ENCODE peak calls at places on chromosome 11, in seven cellular contexts. One of them, this sample, is unnamed.

GRCh38 chr11:134466035-134466908 is 54.2 kb upstream of the B3GAT1 start:
- DNase-seq in MCF 10A: no peak
- DNase-seq in NCI-H1092 treated with DMSO at 0.1 percent for 48 hours: no peak
- DNase-seq in T follicular helper cell: no peak
- DNase-seq in CD4-positive, CD25-positive, alpha-beta regulatory T cell: no peak
- DNase-seq in activated T-cell treated with anti-CD3 and anti-CD28 coated beads, Interleukin-2, amount 50 U/mL, for 72 hours: no peak
- DNase-seq in amniotic epithelial cell: no peak
- DNase-seq in this sample: no peak

GRCh38 chr11:80349986-80350385 is 909.2 kb upstream of the TENM4 start:
- DNase-seq in activated T-cell treated with anti-CD3 and anti-CD28 coated beads, Interleukin-2, amount 50 U/mL, for 72 hours: no peak
- DNase-seq in CD4-positive, CD25-positive, alpha-beta regulatory T cell: no peak
- DNase-seq in T follicular helper cell: no peak
- DNase-seq in amniotic epithelial cell: no peak
- DNase-seq in MCF 10A: no peak
- DNase-seq in NCI-H1092 treated with DMSO at 0.1 percent for 48 hours: no peak
- DNase-seq in this sample: no peak

GRCh38 chr11:36509265-36509664 is 807 bp downstream of the TRAF6 start:
- DNase-seq in activated T-cell treated with anti-CD3 and anti-CD28 coated beads, Interleukin-2, amount 50 U/mL, for 72 hours: peak
- DNase-seq in CD4-positive, CD25-positive, alpha-beta regulatory T cell: peak
- DNase-seq in T follicular helper cell: no peak
- DNase-seq in amniotic epithelial cell: no peak
- DNase-seq in NCI-H1092 treated with DMSO at 0.1 percent for 48 hours: no peak
- DNase-seq in MCF 10A: peak
- DNase-seq in this sample: peak

GRCh38 chr11:1205987-1206331 is 16.9 kb upstream of the MUC5B start:
- DNase-seq in amniotic epithelial cell: no peak
- DNase-seq in MCF 10A: no peak
- DNase-seq in T follicular helper cell: no peak
- DNase-seq in CD4-positive, CD25-positive, alpha-beta regulatory T cell: no peak
- DNase-seq in NCI-H1092 treated with DMSO at 0.1 percent for 48 hours: no peak
- DNase-seq in activated T-cell treated with anti-CD3 and anti-CD28 coated beads, Interleukin-2, amount 50 U/mL, for 72 hours: no peak
- DNase-seq in this sample: no peak

GRCh38 chr11:61507012-61507768 is 1.4 kb upstream of the LRRC10B start:
- DNase-seq in activated T-cell treated with anti-CD3 and anti-CD28 coated beads, Interleukin-2, amount 50 U/mL, for 72 hours: no peak
- DNase-seq in T follicular helper cell: no peak
- DNase-seq in MCF 10A: no peak
- DNase-seq in CD4-positive, CD25-positive, alpha-beta regulatory T cell: no peak
- DNase-seq in amniotic epithelial cell: no peak
- DNase-seq in NCI-H1092 treated with DMSO at 0.1 percent for 48 hours: no peak
- DNase-seq in this sample: no peak

GRCh38 chr11:19323502-19323901 is 82.8 kb upstream of the E2F8 start:
- DNase-seq in NCI-H1092 treated with DMSO at 0.1 percent for 48 hours: no peak
- DNase-seq in MCF 10A: peak
- DNase-seq in amniotic epithelial cell: peak
- DNase-seq in CD4-positive, CD25-positive, alpha-beta regulatory T cell: no peak
- DNase-seq in T follicular helper cell: no peak
- DNase-seq in activated T-cell treated with anti-CD3 and anti-CD28 coated beads, Interleukin-2, amount 50 U/mL, for 72 hours: no peak
- DNase-seq in this sample: no peak

GRCh38 chr11:91972665-91973266 is 251.9 kb upstream of the FAT3 start:
- DNase-seq in MCF 10A: no peak
- DNase-seq in activated T-cell treated with anti-CD3 and anti-CD28 coated beads, Interleukin-2, amount 50 U/mL, for 72 hours: no peak
- DNase-seq in NCI-H1092 treated with DMSO at 0.1 percent for 48 hours: no peak
- DNase-seq in CD4-positive, CD25-positive, alpha-beta regulatory T cell: no peak
- DNase-seq in T follicular helper cell: no peak
- DNase-seq in amniotic epithelial cell: peak
- DNase-seq in this sample: no peak

GRCh38 chr11:67272327-67273259 is 6.3 kb downstream of the GRK2 start:
- DNase-seq in T follicular helper cell: no peak
- DNase-seq in NCI-H1092 treated with DMSO at 0.1 percent for 48 hours: no peak
- DNase-seq in activated T-cell treated with anti-CD3 and anti-CD28 coated beads, Interleukin-2, amount 50 U/mL, for 72 hours: no peak
- DNase-seq in MCF 10A: no peak
- DNase-seq in CD4-positive, CD25-positive, alpha-beta regulatory T cell: no peak
- DNase-seq in amniotic epithelial cell: no peak
- DNase-seq in this sample: no peak

GRCh38 chr11:12777208-12777874 is 103.1 kb downstream of the TEAD1 start:
- DNase-seq in amniotic epithelial cell: peak
- DNase-seq in CD4-positive, CD25-positive, alpha-beta regulatory T cell: no peak
- DNase-seq in MCF 10A: peak
- DNase-seq in activated T-cell treated with anti-CD3 and anti-CD28 coated beads, Interleukin-2, amount 50 U/mL, for 72 hours: no peak
- DNase-seq in NCI-H1092 treated with DMSO at 0.1 percent for 48 hours: peak
- DNase-seq in T follicular helper cell: no peak
- DNase-seq in this sample: no peak

GRCh38 chr11:128483211-128483788 is 104.1 kb downstream of the ETS1 start:
- DNase-seq in amniotic epithelial cell: no peak
- DNase-seq in CD4-positive, CD25-positive, alpha-beta regulatory T cell: no peak
- DNase-seq in MCF 10A: no peak
- DNase-seq in T follicular helper cell: no peak
- DNase-seq in activated T-cell treated with anti-CD3 and anti-CD28 coated beads, Interleukin-2, amount 50 U/mL, for 72 hours: no peak
- DNase-seq in NCI-H1092 treated with DMSO at 0.1 percent for 48 hours: no peak
- DNase-seq in this sample: no peak

GRCh38 chr11:12997168-12997567 is 11.9 kb upstream of the RASSF10 start:
- DNase-seq in MCF 10A: no peak
- DNase-seq in CD4-positive, CD25-positive, alpha-beta regulatory T cell: no peak
- DNase-seq in amniotic epithelial cell: no peak
- DNase-seq in activated T-cell treated with anti-CD3 and anti-CD28 coated beads, Interleukin-2, amount 50 U/mL, for 72 hours: no peak
- DNase-seq in T follicular helper cell: no peak
- DNase-seq in NCI-H1092 treated with DMSO at 0.1 percent for 48 hours: no peak
- DNase-seq in this sample: no peak

GRCh38 chr11:31455177-31455576 is 54.2 kb downstream of the IMMP1L start:
- DNase-seq in T follicular helper cell: no peak
- DNase-seq in CD4-positive, CD25-positive, alpha-beta regulatory T cell: no peak
- DNase-seq in NCI-H1092 treated with DMSO at 0.1 percent for 48 hours: no peak
- DNase-seq in amniotic epithelial cell: no peak
- DNase-seq in activated T-cell treated with anti-CD3 and anti-CD28 coated beads, Interleukin-2, amount 50 U/mL, for 72 hours: no peak
- DNase-seq in MCF 10A: no peak
- DNase-seq in this sample: no peak

GRCh38 chr11:130554241-130555055 is 106.0 kb downstream of the ADAMTS15 start:
- DNase-seq in NCI-H1092 treated with DMSO at 0.1 percent for 48 hours: no peak
- DNase-seq in T follicular helper cell: no peak
- DNase-seq in amniotic epithelial cell: no peak
- DNase-seq in activated T-cell treated with anti-CD3 and anti-CD28 coated beads, Interleukin-2, amount 50 U/mL, for 72 hours: no peak
- DNase-seq in MCF 10A: no peak
- DNase-seq in CD4-positive, CD25-positive, alpha-beta regulatory T cell: no peak
- DNase-seq in this sample: no peak

GRCh38 chr11:14179126-14179820 is 179.7 kb downstream of the RRAS2 start:
- DNase-seq in activated T-cell treated with anti-CD3 and anti-CD28 coated beads, Interleukin-2, amount 50 U/mL, for 72 hours: no peak
- DNase-seq in CD4-positive, CD25-positive, alpha-beta regulatory T cell: no peak
- DNase-seq in MCF 10A: peak
- DNase-seq in NCI-H1092 treated with DMSO at 0.1 percent for 48 hours: no peak
- DNase-seq in amniotic epithelial cell: peak
- DNase-seq in T follicular helper cell: no peak
- DNase-seq in this sample: no peak

GRCh38 chr11:32043737-32044515 is 46.9 kb upstream of the RCN1 start:
- DNase-seq in amniotic epithelial cell: no peak
- DNase-seq in CD4-positive, CD25-positive, alpha-beta regulatory T cell: no peak
- DNase-seq in activated T-cell treated with anti-CD3 and anti-CD28 coated beads, Interleukin-2, amount 50 U/mL, for 72 hours: no peak
- DNase-seq in NCI-H1092 treated with DMSO at 0.1 percent for 48 hours: no peak
- DNase-seq in MCF 10A: no peak
- DNase-seq in T follicular helper cell: no peak
- DNase-seq in this sample: no peak

GRCh38 chr11:118152552-118153471 is at the start of gene SCN4B:
- DNase-seq in MCF 10A: peak
- DNase-seq in T follicular helper cell: no peak
- DNase-seq in CD4-positive, CD25-positive, alpha-beta regulatory T cell: no peak
- DNase-seq in NCI-H1092 treated with DMSO at 0.1 percent for 48 hours: peak
- DNase-seq in amniotic epithelial cell: peak
- DNase-seq in activated T-cell treated with anti-CD3 and anti-CD28 coated beads, Interleukin-2, amount 50 U/mL, for 72 hours: peak
- DNase-seq in this sample: peak

GRCh38 chr11:22920939-22921565 is 60.8 kb upstream of the CCDC179 start:
- DNase-seq in MCF 10A: peak
- DNase-seq in NCI-H1092 treated with DMSO at 0.1 percent for 48 hours: peak
- DNase-seq in activated T-cell treated with anti-CD3 and anti-CD28 coated beads, Interleukin-2, amount 50 U/mL, for 72 hours: peak
- DNase-seq in amniotic epithelial cell: peak
- DNase-seq in CD4-positive, CD25-positive, alpha-beta regulatory T cell: no peak
- DNase-seq in T follicular helper cell: no peak
- DNase-seq in this sample: peak

GRCh38 chr11:61141601-61142028 is 19.6 kb downstream of the VPS37C start:
- DNase-seq in MCF 10A: peak
- DNase-seq in activated T-cell treated with anti-CD3 and anti-CD28 coated beads, Interleukin-2, amount 50 U/mL, for 72 hours: no peak
- DNase-seq in CD4-positive, CD25-positive, alpha-beta regulatory T cell: no peak
- DNase-seq in NCI-H1092 treated with DMSO at 0.1 percent for 48 hours: peak
- DNase-seq in amniotic epithelial cell: no peak
- DNase-seq in T follicular helper cell: no peak
- DNase-seq in this sample: no peak

GRCh38 chr11:35494966-35495365 is 30.4 kb downstream of the PAMR1 start:
- DNase-seq in T follicular helper cell: no peak
- DNase-seq in CD4-positive, CD25-positive, alpha-beta regulatory T cell: no peak
- DNase-seq in amniotic epithelial cell: no peak
- DNase-seq in MCF 10A: no peak
- DNase-seq in activated T-cell treated with anti-CD3 and anti-CD28 coated beads, Interleukin-2, amount 50 U/mL, for 72 hours: no peak
- DNase-seq in NCI-H1092 treated with DMSO at 0.1 percent for 48 hours: no peak
- DNase-seq in this sample: no peak

GRCh38 chr11:34234086-34234740 is 123.6 kb downstream of the ABTB2 start:
- DNase-seq in activated T-cell treated with anti-CD3 and anti-CD28 coated beads, Interleukin-2, amount 50 U/mL, for 72 hours: peak
- DNase-seq in amniotic epithelial cell: peak
- DNase-seq in CD4-positive, CD25-positive, alpha-beta regulatory T cell: peak
- DNase-seq in T follicular helper cell: peak
- DNase-seq in MCF 10A: peak
- DNase-seq in NCI-H1092 treated with DMSO at 0.1 percent for 48 hours: no peak
- DNase-seq in this sample: no peak

GRCh38 chr11:122791836-122792235 is 46.5 kb upstream of the CRTAM start:
- DNase-seq in T follicular helper cell: no peak
- DNase-seq in NCI-H1092 treated with DMSO at 0.1 percent for 48 hours: no peak
- DNase-seq in CD4-positive, CD25-positive, alpha-beta regulatory T cell: no peak
- DNase-seq in amniotic epithelial cell: peak
- DNase-seq in activated T-cell treated with anti-CD3 and anti-CD28 coated beads, Interleukin-2, amount 50 U/mL, for 72 hours: no peak
- DNase-seq in MCF 10A: peak
- DNase-seq in this sample: no peak

GRCh38 chr11:96412761-96413381 is 23.1 kb downstream of the JRKL start:
- DNase-seq in activated T-cell treated with anti-CD3 and anti-CD28 coated beads, Interleukin-2, amount 50 U/mL, for 72 hours: no peak
- DNase-seq in CD4-positive, CD25-positive, alpha-beta regulatory T cell: no peak
- DNase-seq in T follicular helper cell: no peak
- DNase-seq in amniotic epithelial cell: no peak
- DNase-seq in NCI-H1092 treated with DMSO at 0.1 percent for 48 hours: no peak
- DNase-seq in MCF 10A: no peak
- DNase-seq in this sample: no peak

This sample was measured in cerebellar cortex.